ENCODE peak calls at places on chromosomes 7 and 10, in four cellular contexts. G, T, J and M are unnamed samples.

GRCh38 chr10:104424719-104425118 is 71.1 kb downstream of the CFAP58 start:
- DNase-seq in J (no peak), T (no peak), G (peak), M (no peak)

GRCh38 chr10:73838827-73839226 is 27.4 kb upstream of the NDST2 start:
- DNase-seq in T (no peak), G (peak), J (no peak), M (no peak)

GRCh38 chr7:158061884-158062656 is 525.6 kb downstream of the PTPRN2 start:
- DNase-seq in G (no peak), T (no peak), J (no peak), M (no peak)

GRCh38 chr7:98105942-98106544 is 619 bp upstream of the LMTK2 start:
- DNase-seq in T (peak), J (no peak), G (peak), M (no peak)

GRCh38 chr7:66905689-66906088 is 15.3 kb upstream of the TMEM248 start:
- DNase-seq in J (no peak), G (no peak), T (no peak), M (no peak)

GRCh38 chr10:87550741-87551140 is 46.0 kb downstream of the MINPP1 start:
- DNase-seq in T (no peak), G (no peak), J (no peak), M (no peak)

GRCh38 chr7:29038463-29038862 is 80.3 kb upstream of the TRIL start:
- DNase-seq in G (peak), T (no peak), J (peak), M (no peak)

GRCh38 chr7:416761-417624 is 102.7 kb downstream of the PDGFA start:
- DNase-seq in T (no peak), J (no peak), G (no peak), M (no peak)

GRCh38 chr10:85643839-85644525 is 722.6 kb downstream of the GRID1 start:
- DNase-seq in G (peak), J (peak), T (no peak), M (no peak)

GRCh38 chr10:48976208-48976607 is 36.6 kb upstream of the LRRC18 start:
- DNase-seq in G (peak), J (no peak), T (no peak), M (no peak)

GRCh38 chr10:3749597-3750351 is 35.2 kb downstream of the KLF6 start:
- DNase-seq in T (peak), J (no peak), G (peak), M (no peak)

GRCh38 chr7:117085769-117086463 is 132.6 kb downstream of the ST7 start:
- DNase-seq in T (no peak), G (peak), J (no peak), M (no peak)

GRCh38 chr10:17981766-17982380 is 30.2 kb downstream of the SLC39A12 start:
- DNase-seq in J (no peak), G (peak), T (no peak), M (no peak)

GRCh38 chr7:138886501-138886917 is 88.5 kb upstream of the ATP6V0A4 start:
- DNase-seq in J (peak), G (peak), T (no peak), M (no peak)

GRCh38 chr7:79489371-79489770 is 35.9 kb upstream of the MAGI2 start:
- DNase-seq in J (no peak), T (no peak), G (no peak), M (no peak)

GRCh38 chr7:17044396-17044795 is 162.6 kb upstream of the AGR3 start:
- DNase-seq in T (no peak), J (no peak), G (no peak), M (no peak)

GRCh38 chr7:18995811-18996400 is 121.5 kb downstream of the TWIST1 start:
- DNase-seq in G (no peak), J (no peak), T (no peak), M (no peak)

GRCh38 chr10:35394411-35394851 is 58.1 kb downstream of the CCNY start:
- DNase-seq in J (peak), G (no peak), T (no peak), M (no peak)

GRCh38 chr10:71801357-71801756 is 28.0 kb upstream of the VSIR start:
- DNase-seq in T (no peak), G (no peak), J (no peak), M (no peak)

GRCh38 chr7:134444198-134444960 is 14.5 kb downstream of the AKR1B1 start:
- DNase-seq in J (no peak), T (peak), G (peak), M (no peak)

GRCh38 chr7:114083714-114084113 is 164.9 kb upstream of the PPP1R3A start:
- DNase-seq in T (no peak), G (no peak), J (peak), M (no peak)

GRCh38 chr10:11517150-11517549 is 94.3 kb downstream of the USP6NL start:
- DNase-seq in T (no peak), J (peak), G (peak), M (no peak)

GRCh38 chr7:55086413-55087201 is 67.8 kb downstream of the EGFR start:
- DNase-seq in G (peak), J (peak), T (peak), M (no peak)

GRCh38 chr7:159061674-159062212 is 82.9 kb downstream of the VIPR2 start:
- DNase-seq in J (no peak), G (no peak), T (peak), M (no peak)

GRCh38 chr7:149690688-149691446 is 82.5 kb downstream of the ZNF467 start:
- DNase-seq in G (peak), J (peak), T (no peak), M (no peak)

GRCh38 chr7:145700488-145700887 is 416.1 kb upstream of the CNTNAP2 start:
- DNase-seq in T (no peak), J (no peak), G (no peak), M (no peak)

GRCh38 chr7:3787717-3788311 is 486.8 kb downstream of the SDK1 start:
- DNase-seq in G (no peak), J (no peak), T (no peak), M (no peak)

GRCh38 chr10:85444868-85445267 is 921.7 kb downstream of the GRID1 start:
- DNase-seq in T (no peak), J (no peak), G (no peak), M (no peak)

GRCh38 chr7:134888141-134888740 is 98.1 kb upstream of the AGBL3 start:
- DNase-seq in J (no peak), T (no peak), G (peak), M (no peak)

GRCh38 chr7:131905574-131905973 is 349.1 kb upstream of the PODXL start:
- DNase-seq in G (no peak), T (no peak), J (no peak), M (no peak)

GRCh38 chr10:113087082-113088029 is 137.3 kb downstream of the TCF7L2 start:
- DNase-seq in G (peak), T (no peak), J (peak), M (peak)

GRCh38 chr7:154592392-154592791 is 410.5 kb downstream of the PAXIP1 start:
- DNase-seq in T (no peak), J (no peak), G (no peak), M (no peak)

GRCh38 chr7:98420966-98421612 is 20.2 kb upstream of the BAIAP2L1 start:
- DNase-seq in T (no peak), G (peak), J (peak), M (peak)

GRCh38 chr10:33073641-33074410 is 115.8 kb upstream of the ITGB1 start:
- DNase-seq in J (no peak), T (no peak), G (peak), M (no peak)

GRCh38 chr7:26326211-26326610 is 34.5 kb downstream of the SNX10 start:
- DNase-seq in J (no peak), T (no peak), G (peak), M (no peak)

GRCh38 chr10:119368991-119369869 is 161.9 kb downstream of the GRK5 start:
- DNase-seq in J (peak), G (no peak), T (no peak), M (no peak)

GRCh38 chr7:77450054-77450453 is 33.9 kb upstream of the GSAP start:
- DNase-seq in G (no peak), J (no peak), T (no peak), M (no peak)

GRCh38 chr10:28717659-28718201 is 40.4 kb downstream of the BAMBI start:
- DNase-seq in J (no peak), T (no peak), G (no peak), M (no peak)

GRCh38 chr10:28719789-28720436 is 42.6 kb downstream of the BAMBI start:
- DNase-seq in J (peak), T (no peak), G (peak), M (no peak)

GRCh38 chr10:28716748-28717147 is 39.4 kb downstream of the BAMBI start:
- DNase-seq in J (no peak), T (no peak), G (no peak), M (no peak)

GRCh38 chr10:28721318-28721717 is 44.0 kb downstream of the BAMBI start:
- DNase-seq in G (no peak), J (no peak), T (no peak), M (no peak)

GRCh38 chr10:28722065-28722803 is 44.9 kb downstream of the BAMBI start:
- DNase-seq in G (peak), J (peak), T (no peak), M (no peak)
- TF ChIP-seq CTCF in G (no peak), J (no peak), T (no peak), M (no peak)

GRCh38 chr10:30028006-30028441 is 31.4 kb downstream of the JCAD start:
- DNase-seq in T (no peak), J (peak), G (no peak), M (no peak)

GRCh38 chr10:30026578-30026977 is 32.8 kb downstream of the JCAD start:
- DNase-seq in T (no peak), J (no peak), G (no peak), M (no peak)

GRCh38 chr10:30026080-30026479 is 33.3 kb downstream of the JCAD start:
- DNase-seq in J (no peak), T (no peak), G (no peak), M (no peak)

GRCh38 chr10:30028452-30029045 is 30.8 kb downstream of the JCAD start:
- DNase-seq in J (no peak), G (no peak), T (no peak), M (no peak)

GRCh38 chr10:30027057-30028005 is 32.1 kb downstream of the JCAD start:
- DNase-seq in J (peak), G (no peak), T (no peak), M (no peak)
- TF ChIP-seq CTCF in J (peak), G (no peak), T (no peak), M (no peak)

GRCh38 chr7:2278026-2278425 is 36.0 kb downstream of the NUDT1 start:
- DNase-seq in J (no peak), T (no peak), G (no peak), M (no peak)
- TF ChIP-seq CTCF in J (no peak), T (no peak), G (no peak), M (no peak)

GRCh38 chr10:89555688-89556445 is 20.5 kb upstream of the SLC16A12 start:
- DNase-seq in T (no peak), J (no peak), G (peak), M (no peak)
- TF ChIP-seq CTCF in T (peak), J (no peak), G (peak), M (no peak)

DNA sequence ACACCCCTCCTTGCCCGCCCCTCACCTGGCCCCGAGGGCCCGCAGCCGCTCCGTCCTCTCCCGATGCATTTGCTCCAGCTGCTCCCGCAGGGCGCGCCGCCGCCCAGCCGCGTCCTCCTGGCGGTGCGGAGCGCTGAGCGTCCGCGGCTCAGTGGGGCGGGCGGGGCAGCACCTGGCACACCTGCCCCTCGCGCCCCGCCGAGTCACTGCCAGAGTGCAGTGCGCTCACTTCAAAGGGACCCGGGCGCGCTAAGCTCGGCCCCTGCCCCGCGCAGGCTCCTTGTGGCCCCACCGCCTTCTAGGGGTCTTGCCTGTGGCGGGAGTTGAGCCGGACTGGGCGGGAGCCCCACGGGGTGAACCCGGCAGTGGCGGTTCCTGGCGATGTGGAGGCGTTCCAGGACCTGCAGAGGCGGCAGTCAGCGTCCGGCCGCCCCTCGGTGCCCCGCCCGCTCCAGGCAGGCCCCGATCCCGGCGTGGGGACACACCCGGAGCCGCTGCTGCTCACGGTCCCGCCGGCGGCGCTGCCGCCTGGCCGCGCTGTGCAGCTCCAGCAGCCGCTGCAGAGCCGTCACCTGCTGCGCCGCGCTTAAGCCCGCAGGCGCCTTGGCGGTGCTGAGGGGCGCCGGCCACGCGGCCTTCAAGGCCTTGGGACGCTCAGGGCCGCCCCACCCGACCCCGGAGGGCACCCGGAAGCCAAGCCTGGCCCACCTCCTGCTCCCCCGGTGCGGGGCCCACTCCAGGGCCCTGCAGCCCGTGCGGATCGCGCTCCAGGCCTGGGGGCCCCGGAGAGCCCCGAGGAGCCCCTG is 6.7 kb downstream of the ATP6V1F start:
- DNase-seq in T (no peak), G (peak), J (peak), M (no peak)
- TF ChIP-seq CTCF in T (peak), G (no peak), J (peak), M (no peak)